ENCODE peak calls at places on chromosomes 11 and 22, in ten cellular contexts. One of them, this sample, is unnamed.

GRCh38 chr11:7564803-7565202 is 51.0 kb downstream of the PPFIBP2 start:
- DNase-seq in GM19239: no peak
- DNase-seq in NB4: no peak
- DNase-seq in tibial nerve: no peak
- DNase-seq in Calu3: no peak
- DNase-seq in stimulated activated naive CD4-positive, alpha-beta T cell: no peak
- DNase-seq in fibroblast of pulmonary artery: no peak
- DNase-seq in substantia nigra: no peak
- DNase-seq in neuronal stem cell: no peak
- DNase-seq in K562: no peak
- DNase-seq in this sample: no peak

GRCh38 chr11:133800666-133801065 is 44.6 kb downstream of the SPATA19 start:
- DNase-seq in GM19239: no peak
- DNase-seq in NB4: no peak
- DNase-seq in tibial nerve: no peak
- DNase-seq in Calu3: no peak
- DNase-seq in stimulated activated naive CD4-positive, alpha-beta T cell: no peak
- DNase-seq in fibroblast of pulmonary artery: no peak
- DNase-seq in substantia nigra: no peak
- DNase-seq in neuronal stem cell: no peak
- DNase-seq in K562: no peak
- DNase-seq in this sample: no peak

GRCh38 chr22:46125816-46126770 is 24.2 kb upstream of the PPARA start:
- DNase-seq in GM19239: no peak
- DNase-seq in NB4: no peak
- DNase-seq in tibial nerve: no peak
- DNase-seq in Calu3: no peak
- DNase-seq in stimulated activated naive CD4-positive, alpha-beta T cell: no peak
- DNase-seq in fibroblast of pulmonary artery: no peak
- DNase-seq in substantia nigra: no peak
- DNase-seq in neuronal stem cell: no peak
- DNase-seq in K562: peak
- DNase-seq in this sample: no peak

GRCh38 chr11:118892515-118892914 is 8.8 kb downstream of the CXCR5 start:
- DNase-seq in GM19239: no peak
- DNase-seq in NB4: no peak
- DNase-seq in tibial nerve: no peak
- DNase-seq in Calu3: no peak
- DNase-seq in stimulated activated naive CD4-positive, alpha-beta T cell: peak
- DNase-seq in fibroblast of pulmonary artery: no peak
- DNase-seq in substantia nigra: no peak
- DNase-seq in neuronal stem cell: no peak
- DNase-seq in K562: peak
- DNase-seq in this sample: no peak

GRCh38 chr11:23311986-23312940 is 452.0 kb upstream of the CCDC179 start:
- DNase-seq in GM19239: no peak
- DNase-seq in NB4: no peak
- DNase-seq in tibial nerve: no peak
- DNase-seq in Calu3: no peak
- DNase-seq in stimulated activated naive CD4-positive, alpha-beta T cell: no peak
- DNase-seq in fibroblast of pulmonary artery: peak
- DNase-seq in substantia nigra: no peak
- DNase-seq in neuronal stem cell: no peak
- DNase-seq in K562: no peak
- DNase-seq in this sample: no peak

GRCh38 chr11:118088531-118088930 is 1.8 kb upstream of the SMIM35 start:
- DNase-seq in GM19239: no peak
- DNase-seq in NB4: peak
- DNase-seq in tibial nerve: no peak
- DNase-seq in Calu3: peak
- DNase-seq in stimulated activated naive CD4-positive, alpha-beta T cell: no peak
- DNase-seq in fibroblast of pulmonary artery: no peak
- DNase-seq in substantia nigra: no peak
- DNase-seq in neuronal stem cell: no peak
- DNase-seq in K562: no peak
- DNase-seq in this sample: no peak

GRCh38 chr11:117595440-117595839 is 201.6 kb downstream of the DSCAML1 start:
- DNase-seq in GM19239: no peak
- DNase-seq in NB4: no peak
- DNase-seq in tibial nerve: no peak
- DNase-seq in Calu3: no peak
- DNase-seq in stimulated activated naive CD4-positive, alpha-beta T cell: no peak
- DNase-seq in fibroblast of pulmonary artery: no peak
- DNase-seq in substantia nigra: no peak
- DNase-seq in neuronal stem cell: no peak
- DNase-seq in K562: peak
- DNase-seq in this sample: no peak

GRCh38 chr11:35389897-35390462 is 29.4 kb downstream of the SLC1A2 start:
- DNase-seq in GM19239: no peak
- DNase-seq in NB4: no peak
- DNase-seq in tibial nerve: no peak
- DNase-seq in Calu3: peak
- DNase-seq in stimulated activated naive CD4-positive, alpha-beta T cell: no peak
- DNase-seq in fibroblast of pulmonary artery: no peak
- DNase-seq in substantia nigra: no peak
- DNase-seq in neuronal stem cell: no peak
- DNase-seq in K562: no peak
- DNase-seq in this sample: no peak

GRCh38 chr11:113447621-113448310 is 27.4 kb downstream of the DRD2 start:
- DNase-seq in GM19239: no peak
- DNase-seq in NB4: peak
- DNase-seq in tibial nerve: no peak
- DNase-seq in Calu3: no peak
- DNase-seq in stimulated activated naive CD4-positive, alpha-beta T cell: no peak
- DNase-seq in fibroblast of pulmonary artery: peak
- DNase-seq in substantia nigra: no peak
- DNase-seq in neuronal stem cell: no peak
- DNase-seq in K562: no peak
- DNase-seq in this sample: no peak

GRCh38 chr22:30606455-30607299 is at the start of gene TCN2:
- DNase-seq in GM19239: peak
- DNase-seq in NB4: peak
- DNase-seq in tibial nerve: peak
- DNase-seq in Calu3: peak
- DNase-seq in stimulated activated naive CD4-positive, alpha-beta T cell: no peak
- DNase-seq in fibroblast of pulmonary artery: peak
- DNase-seq in substantia nigra: peak
- DNase-seq in neuronal stem cell: peak
- DNase-seq in K562: peak
- DNase-seq in this sample: peak

GRCh38 chr22:32482708-32483107 is 8.1 kb downstream of the FBXO7 start:
- DNase-seq in GM19239: no peak
- DNase-seq in NB4: no peak
- DNase-seq in tibial nerve: no peak
- DNase-seq in Calu3: no peak
- DNase-seq in stimulated activated naive CD4-positive, alpha-beta T cell: no peak
- DNase-seq in fibroblast of pulmonary artery: no peak
- DNase-seq in substantia nigra: no peak
- DNase-seq in neuronal stem cell: no peak
- DNase-seq in K562: no peak
- DNase-seq in this sample: no peak

GRCh38 chr11:19508166-19508565 is 204.5 kb upstream of the NAV2 start:
- DNase-seq in GM19239: no peak
- DNase-seq in NB4: no peak
- DNase-seq in tibial nerve: no peak
- DNase-seq in Calu3: no peak
- DNase-seq in stimulated activated naive CD4-positive, alpha-beta T cell: no peak
- DNase-seq in fibroblast of pulmonary artery: no peak
- DNase-seq in substantia nigra: no peak
- DNase-seq in neuronal stem cell: no peak
- DNase-seq in K562: peak
- DNase-seq in this sample: no peak

GRCh38 chr11:116925050-116925449 is 87.6 kb upstream of the APOA1 start:
- DNase-seq in GM19239: no peak
- DNase-seq in NB4: no peak
- DNase-seq in tibial nerve: no peak
- DNase-seq in Calu3: no peak
- DNase-seq in stimulated activated naive CD4-positive, alpha-beta T cell: no peak
- DNase-seq in fibroblast of pulmonary artery: no peak
- DNase-seq in substantia nigra: no peak
- DNase-seq in neuronal stem cell: no peak
- DNase-seq in K562: no peak
- DNase-seq in this sample: no peak

GRCh38 chr11:67584205-67584880 is 731 bp downstream of the GSTP1 start:
- DNase-seq in GM19239: no peak
- DNase-seq in NB4: peak
- DNase-seq in tibial nerve: peak
- DNase-seq in Calu3: peak
- DNase-seq in stimulated activated naive CD4-positive, alpha-beta T cell: no peak
- DNase-seq in fibroblast of pulmonary artery: peak
- DNase-seq in substantia nigra: no peak
- DNase-seq in neuronal stem cell: no peak
- DNase-seq in K562: peak
- DNase-seq in this sample: peak

GRCh38 chr22:17648564-17648963 is 10.0 kb downstream of the BCL2L13 start:
- DNase-seq in GM19239: no peak
- DNase-seq in NB4: no peak
- DNase-seq in tibial nerve: no peak
- DNase-seq in Calu3: no peak
- DNase-seq in stimulated activated naive CD4-positive, alpha-beta T cell: no peak
- DNase-seq in fibroblast of pulmonary artery: no peak
- DNase-seq in substantia nigra: no peak
- DNase-seq in neuronal stem cell: no peak
- DNase-seq in K562: no peak
- DNase-seq in this sample: no peak

GRCh38 chr11:84671325-84672019 is 955.7 kb downstream of the DLG2 start:
- DNase-seq in GM19239: no peak
- DNase-seq in NB4: no peak
- DNase-seq in tibial nerve: no peak
- DNase-seq in Calu3: no peak
- DNase-seq in stimulated activated naive CD4-positive, alpha-beta T cell: no peak
- DNase-seq in fibroblast of pulmonary artery: no peak
- DNase-seq in substantia nigra: no peak
- DNase-seq in neuronal stem cell: no peak
- DNase-seq in K562: no peak
- DNase-seq in this sample: no peak

GRCh38 chr11:120605469-120605868 is 93.9 kb downstream of the GRIK4 start:
- DNase-seq in GM19239: no peak
- DNase-seq in NB4: no peak
- DNase-seq in tibial nerve: no peak
- DNase-seq in Calu3: no peak
- DNase-seq in stimulated activated naive CD4-positive, alpha-beta T cell: no peak
- DNase-seq in fibroblast of pulmonary artery: no peak
- DNase-seq in substantia nigra: no peak
- DNase-seq in neuronal stem cell: no peak
- DNase-seq in K562: no peak
- DNase-seq in this sample: no peak

GRCh38 chr11:132349806-132350733 is 979.7 kb downstream of the NTM start:
- DNase-seq in GM19239: no peak
- DNase-seq in NB4: no peak
- DNase-seq in tibial nerve: no peak
- DNase-seq in Calu3: no peak
- DNase-seq in stimulated activated naive CD4-positive, alpha-beta T cell: no peak
- DNase-seq in fibroblast of pulmonary artery: no peak
- DNase-seq in substantia nigra: no peak
- DNase-seq in neuronal stem cell: no peak
- DNase-seq in K562: no peak
- DNase-seq in this sample: no peak

GRCh38 chr22:23382796-23383195 is 197.3 kb downstream of the IGLL1 start:
- DNase-seq in GM19239: no peak
- DNase-seq in NB4: no peak
- DNase-seq in tibial nerve: no peak
- DNase-seq in Calu3: no peak
- DNase-seq in stimulated activated naive CD4-positive, alpha-beta T cell: no peak
- DNase-seq in fibroblast of pulmonary artery: no peak
- DNase-seq in substantia nigra: no peak
- DNase-seq in neuronal stem cell: no peak
- DNase-seq in K562: no peak
- DNase-seq in this sample: peak

GRCh38 chr11:7593476-7593875 is 79.7 kb downstream of the PPFIBP2 start:
- DNase-seq in GM19239: no peak
- DNase-seq in NB4: no peak
- DNase-seq in tibial nerve: no peak
- DNase-seq in Calu3: no peak
- DNase-seq in stimulated activated naive CD4-positive, alpha-beta T cell: no peak
- DNase-seq in fibroblast of pulmonary artery: no peak
- DNase-seq in substantia nigra: no peak
- DNase-seq in neuronal stem cell: no peak
- DNase-seq in K562: no peak
- DNase-seq in this sample: peak

GRCh38 chr11:66413167-66413566 is 7.7 kb upstream of the NPAS4 start:
- DNase-seq in GM19239: no peak
- DNase-seq in NB4: no peak
- DNase-seq in tibial nerve: no peak
- DNase-seq in Calu3: no peak
- DNase-seq in stimulated activated naive CD4-positive, alpha-beta T cell: no peak
- DNase-seq in fibroblast of pulmonary artery: no peak
- DNase-seq in substantia nigra: no peak
- DNase-seq in neuronal stem cell: no peak
- DNase-seq in K562: no peak
- DNase-seq in this sample: no peak

GRCh38 chr11:45741032-45741431 is 63.9 kb upstream of the SLC35C1 start:
- DNase-seq in GM19239: no peak
- DNase-seq in NB4: no peak
- DNase-seq in tibial nerve: no peak
- DNase-seq in Calu3: no peak
- DNase-seq in stimulated activated naive CD4-positive, alpha-beta T cell: no peak
- DNase-seq in fibroblast of pulmonary artery: no peak
- DNase-seq in substantia nigra: no peak
- DNase-seq in neuronal stem cell: no peak
- DNase-seq in K562: no peak
- DNase-seq in this sample: no peak

GRCh38 chr22:30574095-30574981 is at the start of gene GAL3ST1:
- DNase-seq in GM19239: no peak
- DNase-seq in NB4: no peak
- DNase-seq in tibial nerve: no peak
- DNase-seq in Calu3: peak
- DNase-seq in stimulated activated naive CD4-positive, alpha-beta T cell: no peak
- DNase-seq in fibroblast of pulmonary artery: no peak
- DNase-seq in substantia nigra: peak
- DNase-seq in neuronal stem cell: peak
- DNase-seq in K562: no peak
- DNase-seq in this sample: no peak